ENCODE peak calls at places on chromosomes 6 and 20, in ten cellular contexts. One of them, this sample, is unnamed.

GRCh38 chr6:33745558-33745957 is 1.1 kb downstream of the IP6K3 start:
- DNase-seq in renal cortical epithelial cell: peak
- DNase-seq in stimulated activated CD8-positive, alpha-beta memory T cell treated with anti-CD3 and anti-CD28 coated beads, Interleukin-2, amount 100 ng/mL, for 1 hour: no peak
- DNase-seq in islet precursor cell: no peak
- DNase-seq in AG10803: no peak
- DNase-seq in LoVo: no peak
- DNase-seq in CD8-positive, alpha-beta memory T cell: no peak
- DNase-seq in heart left ventricle: no peak
- DNase-seq in stimulated activated CD4-positive, alpha-beta T cell treated with anti-CD3 and anti-CD28 coated beads, Interleukin-2, amount 100 ng/mL, for 48 hours: no peak
- DNase-seq in NCI-H2081 treated with DMSO at 0.1 percent for 48 hours: no peak
- DNase-seq in this sample: no peak

GRCh38 chr6:84274856-84275255 is 47.4 kb upstream of the CEP162 start:
- DNase-seq in stimulated activated CD8-positive, alpha-beta memory T cell treated with anti-CD3 and anti-CD28 coated beads, Interleukin-2, amount 100 ng/mL, for 1 hour: no peak
- DNase-seq in heart left ventricle: no peak
- DNase-seq in AG10803: no peak
- DNase-seq in NCI-H2081 treated with DMSO at 0.1 percent for 48 hours: no peak
- DNase-seq in stimulated activated CD4-positive, alpha-beta T cell treated with anti-CD3 and anti-CD28 coated beads, Interleukin-2, amount 100 ng/mL, for 48 hours: no peak
- DNase-seq in LoVo: no peak
- DNase-seq in CD8-positive, alpha-beta memory T cell: no peak
- DNase-seq in renal cortical epithelial cell: no peak
- DNase-seq in islet precursor cell: no peak
- DNase-seq in this sample: no peak

GRCh38 chr6:93624408-93624807 is 205.0 kb upstream of the EPHA7 start:
- DNase-seq in stimulated activated CD4-positive, alpha-beta T cell treated with anti-CD3 and anti-CD28 coated beads, Interleukin-2, amount 100 ng/mL, for 48 hours: no peak
- DNase-seq in stimulated activated CD8-positive, alpha-beta memory T cell treated with anti-CD3 and anti-CD28 coated beads, Interleukin-2, amount 100 ng/mL, for 1 hour: no peak
- DNase-seq in heart left ventricle: no peak
- DNase-seq in renal cortical epithelial cell: no peak
- DNase-seq in NCI-H2081 treated with DMSO at 0.1 percent for 48 hours: peak
- DNase-seq in AG10803: no peak
- DNase-seq in LoVo: no peak
- DNase-seq in CD8-positive, alpha-beta memory T cell: no peak
- DNase-seq in islet precursor cell: no peak
- DNase-seq in this sample: no peak

GRCh38 chr20:22453244-22454080 is 130.9 kb downstream of the FOXA2 start:
- DNase-seq in stimulated activated CD8-positive, alpha-beta memory T cell treated with anti-CD3 and anti-CD28 coated beads, Interleukin-2, amount 100 ng/mL, for 1 hour: no peak
- DNase-seq in NCI-H2081 treated with DMSO at 0.1 percent for 48 hours: no peak
- DNase-seq in renal cortical epithelial cell: peak
- DNase-seq in heart left ventricle: no peak
- DNase-seq in LoVo: peak
- DNase-seq in CD8-positive, alpha-beta memory T cell: no peak
- DNase-seq in islet precursor cell: no peak
- DNase-seq in stimulated activated CD4-positive, alpha-beta T cell treated with anti-CD3 and anti-CD28 coated beads, Interleukin-2, amount 100 ng/mL, for 48 hours: no peak
- DNase-seq in AG10803: peak
- DNase-seq in this sample: no peak

GRCh38 chr6:16742116-16742515 is 19.1 kb downstream of the ATXN1 start:
- DNase-seq in stimulated activated CD4-positive, alpha-beta T cell treated with anti-CD3 and anti-CD28 coated beads, Interleukin-2, amount 100 ng/mL, for 48 hours: no peak
- DNase-seq in renal cortical epithelial cell: no peak
- DNase-seq in CD8-positive, alpha-beta memory T cell: no peak
- DNase-seq in stimulated activated CD8-positive, alpha-beta memory T cell treated with anti-CD3 and anti-CD28 coated beads, Interleukin-2, amount 100 ng/mL, for 1 hour: no peak
- DNase-seq in NCI-H2081 treated with DMSO at 0.1 percent for 48 hours: no peak
- DNase-seq in AG10803: peak
- DNase-seq in heart left ventricle: no peak
- DNase-seq in LoVo: no peak
- DNase-seq in islet precursor cell: no peak
- DNase-seq in this sample: no peak

GRCh38 chr6:125846292-125847024 is 55.7 kb downstream of the NCOA7 start:
- DNase-seq in heart left ventricle: no peak
- DNase-seq in renal cortical epithelial cell: no peak
- DNase-seq in AG10803: no peak
- DNase-seq in islet precursor cell: no peak
- DNase-seq in stimulated activated CD4-positive, alpha-beta T cell treated with anti-CD3 and anti-CD28 coated beads, Interleukin-2, amount 100 ng/mL, for 48 hours: no peak
- DNase-seq in stimulated activated CD8-positive, alpha-beta memory T cell treated with anti-CD3 and anti-CD28 coated beads, Interleukin-2, amount 100 ng/mL, for 1 hour: no peak
- DNase-seq in CD8-positive, alpha-beta memory T cell: no peak
- DNase-seq in NCI-H2081 treated with DMSO at 0.1 percent for 48 hours: no peak
- DNase-seq in LoVo: no peak
- DNase-seq in this sample: no peak

GRCh38 chr6:97186416-97186999 is 96.5 kb downstream of the MMS22L start:
- DNase-seq in NCI-H2081 treated with DMSO at 0.1 percent for 48 hours: no peak
- DNase-seq in stimulated activated CD4-positive, alpha-beta T cell treated with anti-CD3 and anti-CD28 coated beads, Interleukin-2, amount 100 ng/mL, for 48 hours: peak
- DNase-seq in heart left ventricle: peak
- DNase-seq in stimulated activated CD8-positive, alpha-beta memory T cell treated with anti-CD3 and anti-CD28 coated beads, Interleukin-2, amount 100 ng/mL, for 1 hour: peak
- DNase-seq in LoVo: peak
- DNase-seq in renal cortical epithelial cell: peak
- DNase-seq in AG10803: peak
- DNase-seq in CD8-positive, alpha-beta memory T cell: peak
- DNase-seq in islet precursor cell: peak
- DNase-seq in this sample: peak

GRCh38 chr20:21505810-21506530 is 7.9 kb downstream of the NKX2-2 start:
- DNase-seq in NCI-H2081 treated with DMSO at 0.1 percent for 48 hours: no peak
- DNase-seq in CD8-positive, alpha-beta memory T cell: peak
- DNase-seq in AG10803: peak
- DNase-seq in LoVo: peak
- DNase-seq in islet precursor cell: peak
- DNase-seq in heart left ventricle: peak
- DNase-seq in stimulated activated CD4-positive, alpha-beta T cell treated with anti-CD3 and anti-CD28 coated beads, Interleukin-2, amount 100 ng/mL, for 48 hours: peak
- DNase-seq in renal cortical epithelial cell: no peak
- DNase-seq in stimulated activated CD8-positive, alpha-beta memory T cell treated with anti-CD3 and anti-CD28 coated beads, Interleukin-2, amount 100 ng/mL, for 1 hour: peak
- DNase-seq in this sample: peak

GRCh38 chr6:170152111-170152926 is 138.6 kb downstream of the DLL1 start:
- DNase-seq in islet precursor cell: peak
- DNase-seq in stimulated activated CD8-positive, alpha-beta memory T cell treated with anti-CD3 and anti-CD28 coated beads, Interleukin-2, amount 100 ng/mL, for 1 hour: no peak
- DNase-seq in AG10803: no peak
- DNase-seq in heart left ventricle: peak
- DNase-seq in stimulated activated CD4-positive, alpha-beta T cell treated with anti-CD3 and anti-CD28 coated beads, Interleukin-2, amount 100 ng/mL, for 48 hours: no peak
- DNase-seq in CD8-positive, alpha-beta memory T cell: no peak
- DNase-seq in LoVo: no peak
- DNase-seq in NCI-H2081 treated with DMSO at 0.1 percent for 48 hours: no peak
- DNase-seq in renal cortical epithelial cell: no peak
- DNase-seq in this sample: no peak

GRCh38 chr6:30955367-30956042 is 14.7 kb downstream of the MUCL3 start:
- DNase-seq in islet precursor cell: peak
- DNase-seq in CD8-positive, alpha-beta memory T cell: peak
- DNase-seq in LoVo: peak
- DNase-seq in NCI-H2081 treated with DMSO at 0.1 percent for 48 hours: no peak
- DNase-seq in stimulated activated CD4-positive, alpha-beta T cell treated with anti-CD3 and anti-CD28 coated beads, Interleukin-2, amount 100 ng/mL, for 48 hours: peak
- DNase-seq in heart left ventricle: peak
- DNase-seq in AG10803: peak
- DNase-seq in renal cortical epithelial cell: no peak
- DNase-seq in stimulated activated CD8-positive, alpha-beta memory T cell treated with anti-CD3 and anti-CD28 coated beads, Interleukin-2, amount 100 ng/mL, for 1 hour: peak
- DNase-seq in this sample: peak

GRCh38 chr6:5772634-5773230 is 234.0 kb downstream of the NRN1 start:
- DNase-seq in islet precursor cell: no peak
- DNase-seq in CD8-positive, alpha-beta memory T cell: no peak
- DNase-seq in AG10803: no peak
- DNase-seq in stimulated activated CD4-positive, alpha-beta T cell treated with anti-CD3 and anti-CD28 coated beads, Interleukin-2, amount 100 ng/mL, for 48 hours: no peak
- DNase-seq in renal cortical epithelial cell: no peak
- DNase-seq in stimulated activated CD8-positive, alpha-beta memory T cell treated with anti-CD3 and anti-CD28 coated beads, Interleukin-2, amount 100 ng/mL, for 1 hour: no peak
- DNase-seq in heart left ventricle: no peak
- DNase-seq in NCI-H2081 treated with DMSO at 0.1 percent for 48 hours: no peak
- DNase-seq in LoVo: no peak
- DNase-seq in this sample: no peak

GRCh38 chr6:1312444-1313363 is 806 bp downstream of the FOXQ1 start:
- DNase-seq in islet precursor cell: no peak
- DNase-seq in LoVo: peak
- DNase-seq in AG10803: no peak
- DNase-seq in CD8-positive, alpha-beta memory T cell: no peak
- DNase-seq in stimulated activated CD8-positive, alpha-beta memory T cell treated with anti-CD3 and anti-CD28 coated beads, Interleukin-2, amount 100 ng/mL, for 1 hour: no peak
- DNase-seq in stimulated activated CD4-positive, alpha-beta T cell treated with anti-CD3 and anti-CD28 coated beads, Interleukin-2, amount 100 ng/mL, for 48 hours: no peak
- DNase-seq in heart left ventricle: no peak
- DNase-seq in NCI-H2081 treated with DMSO at 0.1 percent for 48 hours: no peak
- DNase-seq in renal cortical epithelial cell: no peak
- DNase-seq in this sample: no peak

GRCh38 chr6:2763876-2764540 is 1.2 kb upstream of the WRNIP1 start:
- DNase-seq in LoVo: no peak
- DNase-seq in NCI-H2081 treated with DMSO at 0.1 percent for 48 hours: no peak
- DNase-seq in stimulated activated CD8-positive, alpha-beta memory T cell treated with anti-CD3 and anti-CD28 coated beads, Interleukin-2, amount 100 ng/mL, for 1 hour: no peak
- DNase-seq in renal cortical epithelial cell: no peak
- DNase-seq in islet precursor cell: no peak
- DNase-seq in stimulated activated CD4-positive, alpha-beta T cell treated with anti-CD3 and anti-CD28 coated beads, Interleukin-2, amount 100 ng/mL, for 48 hours: no peak
- DNase-seq in CD8-positive, alpha-beta memory T cell: no peak
- DNase-seq in heart left ventricle: peak
- DNase-seq in AG10803: no peak
- DNase-seq in this sample: no peak

GRCh38 chr6:129183681-129184216 is 300.8 kb downstream of the LAMA2 start:
- DNase-seq in stimulated activated CD8-positive, alpha-beta memory T cell treated with anti-CD3 and anti-CD28 coated beads, Interleukin-2, amount 100 ng/mL, for 1 hour: no peak
- DNase-seq in stimulated activated CD4-positive, alpha-beta T cell treated with anti-CD3 and anti-CD28 coated beads, Interleukin-2, amount 100 ng/mL, for 48 hours: no peak
- DNase-seq in heart left ventricle: no peak
- DNase-seq in NCI-H2081 treated with DMSO at 0.1 percent for 48 hours: no peak
- DNase-seq in renal cortical epithelial cell: no peak
- DNase-seq in AG10803: no peak
- DNase-seq in LoVo: peak
- DNase-seq in CD8-positive, alpha-beta memory T cell: no peak
- DNase-seq in islet precursor cell: no peak
- DNase-seq in this sample: no peak

GRCh38 chr6:73798592-73798991 is 102.6 kb downstream of the CD109 start:
- DNase-seq in stimulated activated CD4-positive, alpha-beta T cell treated with anti-CD3 and anti-CD28 coated beads, Interleukin-2, amount 100 ng/mL, for 48 hours: no peak
- DNase-seq in NCI-H2081 treated with DMSO at 0.1 percent for 48 hours: no peak
- DNase-seq in LoVo: no peak
- DNase-seq in heart left ventricle: no peak
- DNase-seq in renal cortical epithelial cell: peak
- DNase-seq in CD8-positive, alpha-beta memory T cell: no peak
- DNase-seq in stimulated activated CD8-positive, alpha-beta memory T cell treated with anti-CD3 and anti-CD28 coated beads, Interleukin-2, amount 100 ng/mL, for 1 hour: no peak
- DNase-seq in islet precursor cell: no peak
- DNase-seq in AG10803: peak
- DNase-seq in this sample: peak

GRCh38 chr20:22217712-22218352 is 366.5 kb downstream of the FOXA2 start:
- DNase-seq in islet precursor cell: no peak
- DNase-seq in CD8-positive, alpha-beta memory T cell: no peak
- DNase-seq in stimulated activated CD4-positive, alpha-beta T cell treated with anti-CD3 and anti-CD28 coated beads, Interleukin-2, amount 100 ng/mL, for 48 hours: no peak
- DNase-seq in renal cortical epithelial cell: no peak
- DNase-seq in stimulated activated CD8-positive, alpha-beta memory T cell treated with anti-CD3 and anti-CD28 coated beads, Interleukin-2, amount 100 ng/mL, for 1 hour: no peak
- DNase-seq in LoVo: no peak
- DNase-seq in NCI-H2081 treated with DMSO at 0.1 percent for 48 hours: no peak
- DNase-seq in heart left ventricle: no peak
- DNase-seq in AG10803: no peak
- DNase-seq in this sample: no peak

GRCh38 chr6:113350521-113350920 is 506.6 kb upstream of the MARCKS start:
- DNase-seq in CD8-positive, alpha-beta memory T cell: no peak
- DNase-seq in AG10803: peak
- DNase-seq in islet precursor cell: no peak
- DNase-seq in heart left ventricle: no peak
- DNase-seq in renal cortical epithelial cell: no peak
- DNase-seq in stimulated activated CD8-positive, alpha-beta memory T cell treated with anti-CD3 and anti-CD28 coated beads, Interleukin-2, amount 100 ng/mL, for 1 hour: no peak
- DNase-seq in LoVo: no peak
- DNase-seq in NCI-H2081 treated with DMSO at 0.1 percent for 48 hours: no peak
- DNase-seq in stimulated activated CD4-positive, alpha-beta T cell treated with anti-CD3 and anti-CD28 coated beads, Interleukin-2, amount 100 ng/mL, for 48 hours: no peak
- DNase-seq in this sample: no peak

GRCh38 chr20:41553142-41553879 is 64.9 kb downstream of the CHD6 start:
- DNase-seq in LoVo: no peak
- DNase-seq in renal cortical epithelial cell: peak
- DNase-seq in islet precursor cell: no peak
- DNase-seq in stimulated activated CD4-positive, alpha-beta T cell treated with anti-CD3 and anti-CD28 coated beads, Interleukin-2, amount 100 ng/mL, for 48 hours: no peak
- DNase-seq in CD8-positive, alpha-beta memory T cell: no peak
- DNase-seq in heart left ventricle: no peak
- DNase-seq in stimulated activated CD8-positive, alpha-beta memory T cell treated with anti-CD3 and anti-CD28 coated beads, Interleukin-2, amount 100 ng/mL, for 1 hour: no peak
- DNase-seq in AG10803: no peak
- DNase-seq in NCI-H2081 treated with DMSO at 0.1 percent for 48 hours: no peak
- DNase-seq in this sample: peak

GRCh38 chr20:5529331-5530142 is 212.8 kb upstream of the PROKR2 start:
- DNase-seq in heart left ventricle: peak
- DNase-seq in LoVo: peak
- DNase-seq in stimulated activated CD4-positive, alpha-beta T cell treated with anti-CD3 and anti-CD28 coated beads, Interleukin-2, amount 100 ng/mL, for 48 hours: peak
- DNase-seq in CD8-positive, alpha-beta memory T cell: peak
- DNase-seq in renal cortical epithelial cell: peak
- DNase-seq in stimulated activated CD8-positive, alpha-beta memory T cell treated with anti-CD3 and anti-CD28 coated beads, Interleukin-2, amount 100 ng/mL, for 1 hour: peak
- DNase-seq in islet precursor cell: peak
- DNase-seq in NCI-H2081 treated with DMSO at 0.1 percent for 48 hours: peak
- DNase-seq in AG10803: peak
- DNase-seq in this sample: peak

GRCh38 chr6:33638581-33638980 is 17.5 kb downstream of the ITPR3 start:
- DNase-seq in islet precursor cell: no peak
- DNase-seq in NCI-H2081 treated with DMSO at 0.1 percent for 48 hours: no peak
- DNase-seq in LoVo: no peak
- DNase-seq in stimulated activated CD4-positive, alpha-beta T cell treated with anti-CD3 and anti-CD28 coated beads, Interleukin-2, amount 100 ng/mL, for 48 hours: no peak
- DNase-seq in AG10803: no peak
- DNase-seq in renal cortical epithelial cell: peak
- DNase-seq in heart left ventricle: no peak
- DNase-seq in stimulated activated CD8-positive, alpha-beta memory T cell treated with anti-CD3 and anti-CD28 coated beads, Interleukin-2, amount 100 ng/mL, for 1 hour: no peak
- DNase-seq in CD8-positive, alpha-beta memory T cell: no peak
- DNase-seq in this sample: no peak

GRCh38 chr20:10131612-10132345 is 86.9 kb upstream of the SNAP25 start:
- DNase-seq in heart left ventricle: peak
- DNase-seq in stimulated activated CD8-positive, alpha-beta memory T cell treated with anti-CD3 and anti-CD28 coated beads, Interleukin-2, amount 100 ng/mL, for 1 hour: no peak
- DNase-seq in renal cortical epithelial cell: no peak
- DNase-seq in AG10803: peak
- DNase-seq in LoVo: no peak
- DNase-seq in islet precursor cell: peak
- DNase-seq in NCI-H2081 treated with DMSO at 0.1 percent for 48 hours: no peak
- DNase-seq in stimulated activated CD4-positive, alpha-beta T cell treated with anti-CD3 and anti-CD28 coated beads, Interleukin-2, amount 100 ng/mL, for 48 hours: no peak
- DNase-seq in CD8-positive, alpha-beta memory T cell: no peak
- DNase-seq in this sample: no peak

This sample was measured in GM12865.